ENCODE peak calls at places on chromosomes 12 and 14, in five cellular contexts. One of them, this sample, is unnamed.

GRCh38 chr12:12240671-12241345 is 26.0 kb downstream of the LRP6 start:
- DNase-seq in adrenal gland: no peak
- DNase-seq in choroid plexus epithelial cell: peak; percentile 12
- DNase-seq in right atrium auricular region: no peak
- DNase-seq in tibial artery: no peak
- DNase-seq in this sample: peak; percentile 53

GRCh38 chr12:78571953-78572352 is 292.6 kb upstream of the SYT1 start:
- DNase-seq in adrenal gland: no peak
- DNase-seq in choroid plexus epithelial cell: no peak
- DNase-seq in right atrium auricular region: no peak
- DNase-seq in tibial artery: no peak
- DNase-seq in this sample: no peak

GRCh38 chr14:90905531-90905930 is 89.3 kb upstream of the TTC7B start:
- DNase-seq in adrenal gland: no peak
- DNase-seq in choroid plexus epithelial cell: no peak
- DNase-seq in right atrium auricular region: no peak
- DNase-seq in tibial artery: no peak
- DNase-seq in this sample: no peak

GRCh38 chr12:95480230-95480629 is 6.3 kb downstream of the METAP2 start:
- DNase-seq in adrenal gland: no peak
- DNase-seq in choroid plexus epithelial cell: peak; percentile 52
- DNase-seq in right atrium auricular region: no peak
- DNase-seq in tibial artery: no peak
- DNase-seq in this sample: peak; percentile 47

GRCh38 chr14:23365353-23366162 is 586 bp upstream of the EFS start:
- DNase-seq in adrenal gland: no peak
- DNase-seq in choroid plexus epithelial cell: peak; percentile 21
- DNase-seq in right atrium auricular region: no peak
- DNase-seq in tibial artery: no peak
- DNase-seq in this sample: no peak

GRCh38 chr14:72828604-72829003 is 65.3 kb downstream of the DPF3 start:
- DNase-seq in adrenal gland: no peak
- DNase-seq in choroid plexus epithelial cell: no peak
- DNase-seq in right atrium auricular region: no peak
- DNase-seq in tibial artery: no peak
- DNase-seq in this sample: no peak

GRCh38 chr12:4114986-4115385 is 158.6 kb upstream of the CCND2 start:
- DNase-seq in adrenal gland: peak; percentile 17
- DNase-seq in choroid plexus epithelial cell: no peak
- DNase-seq in right atrium auricular region: no peak
- DNase-seq in tibial artery: no peak
- DNase-seq in this sample: no peak

GRCh38 chr14:61889914-61890351 is 127.7 kb downstream of the SNAPC1 start:
- DNase-seq in adrenal gland: no peak
- DNase-seq in choroid plexus epithelial cell: no peak
- DNase-seq in right atrium auricular region: no peak
- DNase-seq in tibial artery: no peak
- DNase-seq in this sample: no peak

GRCh38 chr14:32996343-32996742 is 57.7 kb downstream of the NPAS3 start:
- DNase-seq in adrenal gland: no peak
- DNase-seq in choroid plexus epithelial cell: no peak
- DNase-seq in right atrium auricular region: no peak
- DNase-seq in tibial artery: no peak
- DNase-seq in this sample: no peak

GRCh38 chr14:71235865-71236264 is 328.6 kb downstream of the PCNX1 start:
- DNase-seq in adrenal gland: peak; percentile 79
- DNase-seq in choroid plexus epithelial cell: no peak
- DNase-seq in right atrium auricular region: peak; percentile 76
- DNase-seq in tibial artery: peak; percentile 76
- DNase-seq in this sample: no peak

GRCh38 chr14:26593377-26593776 is 4.5 kb downstream of the NOVA1 start:
- DNase-seq in adrenal gland: no peak
- DNase-seq in choroid plexus epithelial cell: no peak
- DNase-seq in right atrium auricular region: no peak
- DNase-seq in tibial artery: no peak
- DNase-seq in this sample: no peak

GRCh38 chr14:35368993-35369392 is 35.6 kb downstream of the NFKBIA start:
- DNase-seq in adrenal gland: no peak
- DNase-seq in choroid plexus epithelial cell: no peak
- DNase-seq in right atrium auricular region: no peak
- DNase-seq in tibial artery: no peak
- DNase-seq in this sample: no peak

GRCh38 chr12:119412811-119413794 is 78.6 kb downstream of the CCDC60 start:
- DNase-seq in adrenal gland: peak; percentile 91
- DNase-seq in choroid plexus epithelial cell: peak; percentile 70
- DNase-seq in right atrium auricular region: peak; percentile 84
- DNase-seq in tibial artery: peak; percentile 52
- DNase-seq in this sample: peak; percentile 82

GRCh38 chr14:61147369-61147897 is 133.7 kb downstream of the TMEM30B start:
- DNase-seq in adrenal gland: no peak
- DNase-seq in choroid plexus epithelial cell: peak; percentile 72
- DNase-seq in right atrium auricular region: no peak
- DNase-seq in tibial artery: no peak
- DNase-seq in this sample: peak; percentile 67

GRCh38 chr14:89615421-89615820 is 198.4 kb upstream of the FOXN3 start:
- DNase-seq in adrenal gland: no peak
- DNase-seq in choroid plexus epithelial cell: peak; percentile 40
- DNase-seq in right atrium auricular region: no peak
- DNase-seq in tibial artery: no peak
- DNase-seq in this sample: peak; percentile 61

GRCh38 chr14:98298481-98299227 is 973.3 kb downstream of the BCL11B start:
- DNase-seq in adrenal gland: no peak
- DNase-seq in choroid plexus epithelial cell: no peak
- DNase-seq in right atrium auricular region: no peak
- DNase-seq in tibial artery: no peak
- DNase-seq in this sample: no peak

GRCh38 chr14:105168496-105168978 is at the start of gene JAG2:
- DNase-seq in adrenal gland: no peak
- DNase-seq in choroid plexus epithelial cell: peak; percentile 47
- DNase-seq in right atrium auricular region: no peak
- DNase-seq in tibial artery: no peak
- DNase-seq in this sample: no peak

GRCh38 chr12:89933911-89934310 is 225.3 kb upstream of the ATP2B1 start:
- DNase-seq in adrenal gland: no peak
- DNase-seq in choroid plexus epithelial cell: no peak
- DNase-seq in right atrium auricular region: no peak
- DNase-seq in tibial artery: no peak
- DNase-seq in this sample: no peak

GRCh38 chr14:57732886-57733285 is 133.0 kb downstream of the SLC35F4 start:
- DNase-seq in adrenal gland: no peak
- DNase-seq in choroid plexus epithelial cell: peak; percentile 73
- DNase-seq in right atrium auricular region: no peak
- DNase-seq in tibial artery: no peak
- DNase-seq in this sample: peak; percentile 56

GRCh38 chr14:54396493-54397335 is at the start of gene CDKN3:
- DNase-seq in adrenal gland: peak; percentile 100
- DNase-seq in choroid plexus epithelial cell: peak; percentile 99
- DNase-seq in right atrium auricular region: peak; percentile 99
- DNase-seq in tibial artery: peak; percentile 99
- DNase-seq in this sample: peak; percentile 99

GRCh38 chr12:63991036-63991547 is 146.6 kb downstream of the SRGAP1 start:
- DNase-seq in adrenal gland: no peak
- DNase-seq in choroid plexus epithelial cell: no peak
- DNase-seq in right atrium auricular region: no peak
- DNase-seq in tibial artery: no peak
- DNase-seq in this sample: no peak

GRCh38 chr12:120961604-120962486 is 16.5 kb upstream of the HNF1A start:
- DNase-seq in adrenal gland: peak; percentile 54
- DNase-seq in choroid plexus epithelial cell: no peak
- DNase-seq in right atrium auricular region: no peak
- DNase-seq in tibial artery: peak; percentile 77
- DNase-seq in this sample: no peak

GRCh38 chr12:120964298-120964697 is 14.0 kb upstream of the HNF1A start:
- DNase-seq in adrenal gland: no peak
- DNase-seq in choroid plexus epithelial cell: no peak
- DNase-seq in right atrium auricular region: no peak
- DNase-seq in tibial artery: no peak
- DNase-seq in this sample: no peak

GRCh38 chr12:120965125-120965524 is 13.2 kb upstream of the HNF1A start:
- DNase-seq in adrenal gland: no peak
- DNase-seq in choroid plexus epithelial cell: no peak
- DNase-seq in right atrium auricular region: no peak
- DNase-seq in tibial artery: no peak
- DNase-seq in this sample: no peak

GRCh38 chr12:120960657-120961056 is 17.7 kb upstream of the HNF1A start:
- DNase-seq in adrenal gland: no peak
- DNase-seq in choroid plexus epithelial cell: no peak
- DNase-seq in right atrium auricular region: no peak
- DNase-seq in tibial artery: no peak
- DNase-seq in this sample: no peak

GRCh38 chr12:120962487-120963054 is 15.8 kb upstream of the HNF1A start:
- DNase-seq in adrenal gland: no peak
- DNase-seq in choroid plexus epithelial cell: no peak
- DNase-seq in right atrium auricular region: no peak
- DNase-seq in tibial artery: no peak
- DNase-seq in this sample: no peak
- TF ChIP-seq CTCF in adrenal gland: no peak
- TF ChIP-seq CTCF in choroid plexus epithelial cell: no peak
- TF ChIP-seq CTCF in right atrium auricular region: no peak
- TF ChIP-seq CTCF in tibial artery: no peak
- TF ChIP-seq CTCF in this sample: no peak

GRCh38 chr12:15590180-15590826 is 198.9 kb downstream of the EPS8 start:
- DNase-seq in adrenal gland: peak; percentile 69
- DNase-seq in choroid plexus epithelial cell: peak; percentile 86
- DNase-seq in right atrium auricular region: no peak
- DNase-seq in tibial artery: peak; percentile 31
- DNase-seq in this sample: peak; percentile 89
- H3K4me3 ChIP-seq in adrenal gland: no peak overlapping the region
- H3K4me3 ChIP-seq in choroid plexus epithelial cell: peak overlapping the region; percentile 54
- H3K4me3 ChIP-seq in right atrium auricular region: no peak overlapping the region
- H3K4me3 ChIP-seq in tibial artery: peak overlapping the region; percentile 38
- H3K4me3 ChIP-seq in this sample: peak overlapping the region; percentile 47

GRCh38 chr12:49626169-49626835 is 2.9 kb downstream of the PRPF40B start:
- DNase-seq in adrenal gland: peak; percentile 25
- DNase-seq in choroid plexus epithelial cell: peak; percentile 49
- DNase-seq in right atrium auricular region: no peak
- DNase-seq in tibial artery: no peak
- DNase-seq in this sample: peak; percentile 49
- TF ChIP-seq CTCF in adrenal gland: no peak
- TF ChIP-seq CTCF in choroid plexus epithelial cell: peak; percentile 44
- TF ChIP-seq CTCF in right atrium auricular region: peak; percentile 13
- TF ChIP-seq CTCF in tibial artery: no peak
- TF ChIP-seq CTCF in this sample: peak; percentile 32

GRCh38 chr14:100726812-100727564 is at the start of gene DLK1:
- DNase-seq in adrenal gland: no peak
- DNase-seq in choroid plexus epithelial cell: no peak
- DNase-seq in right atrium auricular region: no peak
- DNase-seq in tibial artery: no peak
- DNase-seq in this sample: no peak
- H3K4me3 ChIP-seq in adrenal gland: no peak within 1 kb of the TSS
- H3K4me3 ChIP-seq in choroid plexus epithelial cell: no peak within 1 kb of the TSS
- H3K4me3 ChIP-seq in right atrium auricular region: no peak within 1 kb of the TSS
- H3K4me3 ChIP-seq in tibial artery: no peak within 1 kb of the TSS
- H3K4me3 ChIP-seq in this sample: no peak within 1 kb of the TSS

GRCh38 chr12:96502477-96502876 is 13.1 kb downstream of the CFAP54 start:
- DNase-seq in adrenal gland: no peak
- DNase-seq in choroid plexus epithelial cell: no peak
- DNase-seq in right atrium auricular region: no peak
- DNase-seq in tibial artery: no peak
- DNase-seq in this sample: no peak

GRCh38 chr12:96501908-96502307 is 12.5 kb downstream of the CFAP54 start:
- DNase-seq in adrenal gland: no peak
- DNase-seq in choroid plexus epithelial cell: no peak
- DNase-seq in right atrium auricular region: no peak
- DNase-seq in tibial artery: no peak
- DNase-seq in this sample: no peak

GRCh38 chr12:96502949-96503532 is 13.7 kb downstream of the CFAP54 start:
- DNase-seq in adrenal gland: no peak
- DNase-seq in choroid plexus epithelial cell: no peak
- DNase-seq in right atrium auricular region: no peak
- DNase-seq in tibial artery: no peak
- DNase-seq in this sample: no peak

GRCh38 chr12:96501139-96501741 is 11.9 kb downstream of the CFAP54 start:
- DNase-seq in adrenal gland: peak; percentile 64
- DNase-seq in choroid plexus epithelial cell: peak; percentile 79
- DNase-seq in right atrium auricular region: no peak
- DNase-seq in tibial artery: peak; percentile 35
- DNase-seq in this sample: peak; percentile 88

DNA sequence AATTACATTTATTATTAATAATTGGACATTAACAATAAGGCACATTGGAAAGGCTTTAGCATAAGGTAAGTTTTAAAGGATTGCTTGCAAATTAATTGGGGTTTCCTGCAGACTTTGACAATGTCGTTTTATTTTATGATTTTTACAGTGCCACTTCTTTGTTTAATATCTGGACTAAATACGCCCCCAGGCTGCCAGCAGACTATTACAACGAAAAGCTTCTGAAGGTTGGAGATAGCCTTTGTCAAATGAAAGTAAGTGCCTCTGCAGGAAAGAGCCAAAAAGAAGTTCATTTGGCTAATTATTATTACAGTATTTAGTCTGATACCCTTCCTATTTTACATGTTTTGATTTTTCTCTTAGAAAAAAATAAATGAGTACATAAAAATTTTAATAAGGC is 11.3 kb downstream of the CFAP54 start:
- DNase-seq in adrenal gland: no peak
- DNase-seq in choroid plexus epithelial cell: peak; percentile 61
- DNase-seq in right atrium auricular region: no peak
- DNase-seq in tibial artery: no peak
- DNase-seq in this sample: peak; percentile 58
- TF ChIP-seq CTCF in adrenal gland: no peak
- TF ChIP-seq CTCF in choroid plexus epithelial cell: peak; percentile 46
- TF ChIP-seq CTCF in right atrium auricular region: peak; percentile 50
- TF ChIP-seq CTCF in tibial artery: no peak
- TF ChIP-seq CTCF in this sample: peak; percentile 25

This sample was measured in cardiac fibroblast.